ENCODE peak calls at places on chromosome 5, in five cellular contexts. One of them, this sample, is unnamed.
A peak's percentile ranks its signal among the peaks of the same experiment; 100 is the strongest.

GRCh38 chr5:151075698-151076331 is 5.0 kb downstream of the TNIP1 start:
- DNase-seq in HCT116: no peak
- DNase-seq in uterus: no peak
- DNase-seq in A549: peak; percentile 44
- DNase-seq in foreskin fibroblast: peak; percentile 69
- DNase-seq in this sample: no peak

GRCh38 chr5:78594946-78595921 is 53.3 kb downstream of the LHFPL2 start:
- DNase-seq in HCT116: peak; percentile 87
- DNase-seq in A549: peak; percentile 96
- DNase-seq in foreskin fibroblast: peak; percentile 96
- DNase-seq in uterus: peak; percentile 75
- DNase-seq in this sample: peak; percentile 98

GRCh38 chr5:168552146-168552545 is 23.0 kb downstream of the FBLL1 start:
- DNase-seq in A549: no peak
- DNase-seq in HCT116: no peak
- DNase-seq in uterus: no peak
- DNase-seq in foreskin fibroblast: peak; percentile 83
- DNase-seq in this sample: peak; percentile 17

GRCh38 chr5:14718778-14719177 is 54.3 kb downstream of the OTULIN start:
- DNase-seq in uterus: no peak
- DNase-seq in foreskin fibroblast: no peak
- DNase-seq in HCT116: no peak
- DNase-seq in A549: no peak
- DNase-seq in this sample: no peak

GRCh38 chr5:166803058-166803457 is 1488.4 kb upstream of the WWC1 start:
- DNase-seq in A549: no peak
- DNase-seq in foreskin fibroblast: no peak
- DNase-seq in HCT116: no peak
- DNase-seq in uterus: no peak
- DNase-seq in this sample: no peak

GRCh38 chr5:14685757-14686156 is 21.2 kb downstream of the OTULIN start:
- DNase-seq in A549: peak; percentile 56
- DNase-seq in foreskin fibroblast: peak; percentile 81
- DNase-seq in HCT116: peak; percentile 23
- DNase-seq in uterus: no peak
- DNase-seq in this sample: no peak

GRCh38 chr5:128436825-128437224 is 101.2 kb downstream of the FBN2 start:
- DNase-seq in foreskin fibroblast: peak; percentile 82
- DNase-seq in HCT116: peak; percentile 76
- DNase-seq in uterus: no peak
- DNase-seq in A549: peak; percentile 74
- DNase-seq in this sample: peak; percentile 35

GRCh38 chr5:142869883-142870282 is 99.7 kb downstream of the ARHGAP26 start:
- DNase-seq in foreskin fibroblast: peak; percentile 49
- DNase-seq in A549: no peak
- DNase-seq in uterus: no peak
- DNase-seq in HCT116: no peak
- DNase-seq in this sample: no peak

GRCh38 chr5:33336911-33337620 is 103.7 kb upstream of the TARS1 start:
- DNase-seq in HCT116: no peak
- DNase-seq in foreskin fibroblast: peak; percentile 76
- DNase-seq in A549: no peak
- DNase-seq in uterus: no peak
- DNase-seq in this sample: no peak

GRCh38 chr5:67986761-67987160 is 228.8 kb upstream of the PIK3R1 start:
- DNase-seq in foreskin fibroblast: no peak
- DNase-seq in A549: no peak
- DNase-seq in uterus: no peak
- DNase-seq in HCT116: no peak
- DNase-seq in this sample: no peak

GRCh38 chr5:80219381-80219780 is 36.5 kb downstream of the SERINC5 start:
- DNase-seq in A549: no peak
- DNase-seq in uterus: no peak
- DNase-seq in HCT116: no peak
- DNase-seq in foreskin fibroblast: no peak
- DNase-seq in this sample: no peak

GRCh38 chr5:128199104-128199503 is 115.5 kb downstream of the SLC12A2 start:
- DNase-seq in foreskin fibroblast: peak; percentile 22
- DNase-seq in A549: peak; percentile 47
- DNase-seq in HCT116: peak; percentile 51
- DNase-seq in uterus: no peak
- DNase-seq in this sample: no peak

GRCh38 chr5:132677191-132677590 is 3.4 kb downstream of the IL4 start:
- DNase-seq in HCT116: peak; percentile 79
- DNase-seq in A549: peak; percentile 86
- DNase-seq in uterus: peak; percentile 28
- DNase-seq in foreskin fibroblast: peak; percentile 94
- DNase-seq in this sample: peak; percentile 76

GRCh38 chr5:157549954-157550549 is 25.5 kb downstream of the ADAM19 start:
- DNase-seq in uterus: no peak
- DNase-seq in A549: no peak
- DNase-seq in HCT116: no peak
- DNase-seq in foreskin fibroblast: no peak
- DNase-seq in this sample: no peak

GRCh38 chr5:24998641-24999040 is 353.9 kb upstream of the CDH10 start:
- DNase-seq in HCT116: no peak
- DNase-seq in uterus: no peak
- DNase-seq in A549: no peak
- DNase-seq in foreskin fibroblast: no peak
- DNase-seq in this sample: no peak

GRCh38 chr5:172860520-172861443 is 26.7 kb downstream of the ERGIC1 start:
- DNase-seq in A549: no peak
- DNase-seq in foreskin fibroblast: peak; percentile 87
- DNase-seq in uterus: peak; percentile 92
- DNase-seq in HCT116: no peak
- DNase-seq in this sample: no peak

GRCh38 chr5:14617441-14617840 is 35.8 kb downstream of the OTULINL start:
- DNase-seq in uterus: no peak
- DNase-seq in HCT116: no peak
- DNase-seq in foreskin fibroblast: no peak
- DNase-seq in A549: no peak
- DNase-seq in this sample: no peak

GRCh38 chr5:10233505-10233904 is 16.2 kb downstream of the ATPSCKMT start:
- DNase-seq in A549: peak; percentile 79
- DNase-seq in HCT116: peak; percentile 75
- DNase-seq in uterus: no peak
- DNase-seq in foreskin fibroblast: peak; percentile 97
- DNase-seq in this sample: peak; percentile 79

GRCh38 chr5:230711-231110 is 12.6 kb downstream of the SDHA start:
- DNase-seq in A549: no peak
- DNase-seq in HCT116: no peak
- DNase-seq in foreskin fibroblast: no peak
- DNase-seq in uterus: no peak
- DNase-seq in this sample: no peak

GRCh38 chr5:86155763-86156162 is 462.0 kb upstream of the COX7C start:
- DNase-seq in uterus: no peak
- DNase-seq in A549: no peak
- DNase-seq in foreskin fibroblast: no peak
- DNase-seq in HCT116: no peak
- DNase-seq in this sample: no peak

GRCh38 chr5:34497031-34497808 is 158.9 kb upstream of the RAI14 start:
- DNase-seq in uterus: peak; percentile 89
- DNase-seq in HCT116: no peak
- DNase-seq in A549: no peak
- DNase-seq in foreskin fibroblast: peak; percentile 41
- DNase-seq in this sample: no peak

GRCh38 chr5:135615581-135616260 is 36.9 kb upstream of the CXCL14 start:
- DNase-seq in foreskin fibroblast: peak; percentile 7
- DNase-seq in HCT116: no peak
- DNase-seq in A549: no peak
- DNase-seq in uterus: no peak
- DNase-seq in this sample: no peak

GRCh38 chr5:35890021-35890740 is 33.5 kb downstream of the IL7R start:
- DNase-seq in foreskin fibroblast: peak; percentile 47
- DNase-seq in A549: no peak
- DNase-seq in uterus: no peak
- DNase-seq in HCT116: no peak
- DNase-seq in this sample: no peak

GRCh38 chr5:9782806-9783560 is 152.8 kb upstream of the TAS2R1 start:
- DNase-seq in A549: no peak
- DNase-seq in uterus: no peak
- DNase-seq in foreskin fibroblast: peak; percentile 94
- DNase-seq in HCT116: no peak
- DNase-seq in this sample: peak; percentile 96

GRCh38 chr5:143985832-143986485 is 174.0 kb downstream of the HMHB1 start:
- DNase-seq in A549: no peak
- DNase-seq in foreskin fibroblast: peak; percentile 77
- DNase-seq in HCT116: no peak
- DNase-seq in uterus: no peak
- DNase-seq in this sample: peak; percentile 46

GRCh38 chr5:181217805-181218065 is 5.3 kb upstream of the TRIM41 start:
- DNase-seq in foreskin fibroblast: no peak
- DNase-seq in A549: no peak
- DNase-seq in uterus: no peak
- DNase-seq in HCT116: no peak
- DNase-seq in this sample: no peak

GRCh38 chr5:54719384-54720306 is 202.1 kb downstream of the SNX18 start:
- DNase-seq in A549: no peak
- DNase-seq in foreskin fibroblast: peak; percentile 86
- DNase-seq in uterus: no peak
- DNase-seq in HCT116: no peak
- DNase-seq in this sample: no peak

GRCh38 chr5:33311893-33312292 is 128.9 kb upstream of the TARS1 start:
- DNase-seq in A549: peak; percentile 27
- DNase-seq in uterus: no peak
- DNase-seq in foreskin fibroblast: peak; percentile 97
- DNase-seq in HCT116: peak; percentile 4
- DNase-seq in this sample: peak; percentile 90

GRCh38 chr5:50325237-50325832 is 115.8 kb downstream of the EMB start:
- DNase-seq in foreskin fibroblast: peak; percentile 44
- DNase-seq in A549: peak; percentile 19
- DNase-seq in HCT116: peak; percentile 32
- DNase-seq in uterus: no peak
- DNase-seq in this sample: no peak

GRCh38 chr5:137264041-137264440 is 235.1 kb downstream of the SPOCK1 start:
- DNase-seq in foreskin fibroblast: peak; percentile 32
- DNase-seq in uterus: no peak
- DNase-seq in HCT116: no peak
- DNase-seq in A549: no peak
- DNase-seq in this sample: no peak

GRCh38 chr5:109370343-109370742 is 39.4 kb downstream of the PJA2 start:
- DNase-seq in HCT116: no peak
- DNase-seq in A549: no peak
- DNase-seq in uterus: no peak
- DNase-seq in foreskin fibroblast: no peak
- DNase-seq in this sample: no peak

GRCh38 chr5:109378095-109378494 is 31.7 kb downstream of the PJA2 start:
- DNase-seq in uterus: no peak
- DNase-seq in A549: no peak
- DNase-seq in HCT116: no peak
- DNase-seq in foreskin fibroblast: no peak
- DNase-seq in this sample: no peak

GRCh38 chr5:109373932-109374331 is 35.8 kb downstream of the PJA2 start:
- DNase-seq in foreskin fibroblast: no peak
- DNase-seq in A549: no peak
- DNase-seq in HCT116: no peak
- DNase-seq in uterus: no peak
- DNase-seq in this sample: no peak

DNA sequence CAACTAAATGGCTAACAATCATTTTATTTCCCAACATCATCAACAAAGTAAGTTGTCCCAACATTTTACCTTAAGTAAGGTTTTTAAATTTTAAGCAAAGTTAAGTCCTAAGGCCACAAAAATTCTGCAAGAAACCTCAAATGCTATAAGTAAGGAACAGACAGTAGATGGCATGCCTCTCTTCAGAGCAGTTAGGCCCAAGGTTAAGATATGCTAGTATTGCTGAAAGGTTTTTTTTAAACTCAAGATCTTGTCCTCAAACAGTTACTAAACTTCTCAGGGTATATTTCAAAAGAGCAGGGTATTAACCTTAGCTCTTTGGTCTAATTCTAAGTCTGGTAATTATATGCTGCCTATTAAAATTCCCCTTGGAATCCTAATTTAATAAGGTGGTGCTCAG is 35.1 kb downstream of the PJA2 start:
- DNase-seq in HCT116: no peak
- DNase-seq in A549: no peak
- DNase-seq in foreskin fibroblast: peak; percentile 9
- DNase-seq in uterus: no peak
- DNase-seq in this sample: no peak
- TF ChIP-seq CTCF in HCT116: no peak
- TF ChIP-seq CTCF in A549: no peak
- TF ChIP-seq CTCF in foreskin fibroblast: no peak
- TF ChIP-seq CTCF in uterus: no peak
- TF ChIP-seq CTCF in this sample: no peak

GRCh38 chr5:122781465-122781864 is 6.6 kb downstream of the SNX2 start:
- DNase-seq in foreskin fibroblast: no peak
- DNase-seq in uterus: no peak
- DNase-seq in A549: no peak
- DNase-seq in HCT116: no peak
- DNase-seq in this sample: no peak

GRCh38 chr5:122789461-122790171 is 14.7 kb downstream of the SNX2 start:
- DNase-seq in A549: no peak
- DNase-seq in HCT116: no peak
- DNase-seq in uterus: no peak
- DNase-seq in foreskin fibroblast: no peak
- DNase-seq in this sample: no peak

GRCh38 chr5:122788996-122789395 is 14.1 kb downstream of the SNX2 start:
- DNase-seq in A549: no peak
- DNase-seq in HCT116: no peak
- DNase-seq in uterus: no peak
- DNase-seq in foreskin fibroblast: no peak
- DNase-seq in this sample: no peak

GRCh38 chr5:122788371-122788770 is 13.5 kb downstream of the SNX2 start:
- DNase-seq in HCT116: no peak
- DNase-seq in foreskin fibroblast: no peak
- DNase-seq in A549: no peak
- DNase-seq in uterus: no peak
- DNase-seq in this sample: no peak

DNA sequence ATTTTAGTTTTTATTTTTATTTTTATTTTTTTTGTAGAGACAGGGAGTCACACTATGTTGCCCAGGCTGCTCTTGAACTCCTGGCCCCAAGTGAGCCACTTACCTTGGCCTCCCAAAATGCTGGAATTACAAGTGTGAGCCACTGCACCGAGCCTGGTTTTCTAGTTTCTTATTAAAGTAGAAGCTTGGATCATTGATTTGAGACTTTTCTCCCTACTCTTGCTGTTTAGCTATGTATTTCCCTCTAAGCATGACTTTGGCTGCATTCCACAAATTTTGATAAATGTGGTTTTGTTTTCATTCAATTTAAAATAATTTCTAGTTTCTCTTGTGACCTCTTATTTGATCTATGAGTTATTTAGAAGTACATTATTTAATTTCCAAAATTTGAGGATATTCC is 10.4 kb downstream of the SNX2 start:
- DNase-seq in uterus: no peak
- DNase-seq in HCT116: no peak
- DNase-seq in A549: no peak
- DNase-seq in foreskin fibroblast: no peak
- DNase-seq in this sample: no peak
- H3K4me3 ChIP-seq in uterus: no peak overlapping the region
- H3K4me3 ChIP-seq in HCT116: no peak overlapping the region
- H3K4me3 ChIP-seq in A549: no peak overlapping the region
- H3K4me3 ChIP-seq in foreskin fibroblast: no peak overlapping the region
- H3K4me3 ChIP-seq in this sample: no peak overlapping the region

GRCh38 chr5:147731708-147732551 is 50.6 kb downstream of the JAKMIP2 start:
- DNase-seq in A549: no peak
- DNase-seq in uterus: no peak
- DNase-seq in foreskin fibroblast: no peak
- DNase-seq in HCT116: no peak
- DNase-seq in this sample: no peak
- TF ChIP-seq CTCF in A549: no peak
- TF ChIP-seq CTCF in uterus: no peak
- TF ChIP-seq CTCF in foreskin fibroblast: no peak
- TF ChIP-seq CTCF in HCT116: no peak
- TF ChIP-seq CTCF in this sample: no peak

GRCh38 chr5:141001854-141002666 is 35.8 kb downstream of the PCDHAC2 start:
- DNase-seq in HCT116: peak; percentile 31
- DNase-seq in foreskin fibroblast: no peak
- DNase-seq in uterus: no peak
- DNase-seq in A549: peak; percentile 33
- DNase-seq in this sample: no peak
- H3K4me3 ChIP-seq in HCT116: peak overlapping the region; percentile 43
- H3K4me3 ChIP-seq in foreskin fibroblast: no peak overlapping the region
- H3K4me3 ChIP-seq in uterus: peak overlapping the region; percentile 13
- H3K4me3 ChIP-seq in A549: peak overlapping the region; percentile 47
- H3K4me3 ChIP-seq in this sample: no peak overlapping the region

This sample was measured in BJ.